ENCODE peak calls at places on chromosome 9, in eight cellular contexts. P is stimulated activated CD8-positive, alpha-beta memory T cell treated with anti-CD3 and anti-CD28 coated beads, Interleukin-15, amount 100 ng/mL, for 1 hour; C is GM23338; L is heart right ventricle; D is HepG2; I is NCI-H1436; B is tibial nerve; G is WERI-Rb-1. Y is an unnamed sample.

GRCh38 chr9:91746904-91747303 is 203.1 kb downstream of the ROR2 start:
- DNase-seq in G (no peak), I (no peak), P (no peak), B (no peak), D (no peak), C (no peak), L (no peak), Y (no peak)

GRCh38 chr9:89461302-89461701 is 36.6 kb downstream of the SEMA4D start:
- DNase-seq in P (no peak), C (no peak), G (no peak), I (no peak), B (no peak), L (no peak), D (no peak), Y (no peak)

GRCh38 chr9:85927077-85927476 is 13.9 kb upstream of the NAA35 start:
- DNase-seq in P (no peak), C (no peak), G (no peak), D (no peak), B (no peak), I (no peak), L (no peak), Y (no peak)

GRCh38 chr9:127049044-127049443 is 73.4 kb downstream of the ANGPTL2 start:
- DNase-seq in C (no peak), I (no peak), B (no peak), G (no peak), L (no peak), D (no peak), P (no peak), Y (no peak)

GRCh38 chr9:109604788-109605187 is 106.7 kb upstream of the PTPN3 start:
- DNase-seq in G (no peak), B (no peak), C (no peak), P (no peak), D (no peak), I (no peak), L (no peak), Y (no peak)

GRCh38 chr9:135216666-135217431 is 129.4 kb downstream of the OLFM1 start:
- DNase-seq in I (no peak), D (no peak), B (no peak), G (no peak), C (no peak), L (peak; percentile 21), P (no peak), Y (peak; percentile 48)

GRCh38 chr9:137836831-137837241 is 40.7 kb upstream of the CACNA1B start:
- DNase-seq in D (no peak), B (no peak), C (peak; percentile 49), L (no peak), G (peak; percentile 31), P (no peak), I (peak; percentile 42), Y (no peak)

GRCh38 chr9:89670806-89671434 is 66.1 kb downstream of the GADD45G start:
- DNase-seq in P (no peak), B (no peak), L (no peak), I (no peak), C (no peak), G (no peak), D (no peak), Y (no peak)

Y was measured in psoas muscle.